ENCODE peak calls at places on chromosomes 3 and 15, in nine cellular contexts. Y, M, C, I, Q, H, J, G and S are unnamed samples.

GRCh38 chr3:23238578-23238977 is 35.5 kb downstream of the UBE2E2 start:
- DNase-seq in Y (no peak), M (no peak), C (no peak), I (no peak), Q (no peak), H (no peak), J (no peak), G (no peak), S (no peak)

GRCh38 chr3:64023861-64024223 is 548 bp upstream of the PSMD6 start:
- DNase-seq in Y (no peak), M (no peak), C (no peak), I (no peak), Q (no peak), H (no peak), J (no peak), G (no peak), S (no peak)

GRCh38 chr3:115239717-115240116 is 92.6 kb upstream of the ZBTB20 start:
- DNase-seq in Y (peak), M (no peak), C (no peak), I (peak), Q (no peak), H (no peak), J (no peak), G (peak), S (no peak)

GRCh38 chr15:33107950-33108349 is 86.6 kb downstream of the FMN1 start:
- DNase-seq in Y (no peak), M (no peak), C (no peak), I (no peak), Q (no peak), H (no peak), J (no peak), G (no peak), S (no peak)

GRCh38 chr3:177470200-177470941 is 273.1 kb upstream of the TBL1XR1 start:
- DNase-seq in Y (no peak), M (no peak), C (no peak), I (no peak), Q (no peak), H (no peak), J (no peak), G (no peak), S (no peak)

GRCh38 chr15:69045810-69046209 is 31.3 kb downstream of the NOX5 start:
- DNase-seq in Y (no peak), M (no peak), C (no peak), I (no peak), Q (no peak), H (no peak), J (no peak), G (no peak), S (no peak)

GRCh38 chr3:128324911-128325592 is 141.6 kb downstream of the DNAJB8 start:
- DNase-seq in Y (no peak), M (no peak), C (no peak), I (no peak), Q (peak), H (no peak), J (no peak), G (no peak), S (no peak)

GRCh38 chr3:160401301-160402095 is 2.0 kb downstream of the SMC4 start:
- DNase-seq in Y (no peak), M (no peak), C (no peak), I (peak), Q (no peak), H (no peak), J (no peak), G (no peak), S (no peak)

GRCh38 chr3:138442996-138443395 is 8.6 kb downstream of the ESYT3 start:
- DNase-seq in Y (no peak), M (no peak), C (no peak), I (no peak), Q (no peak), H (no peak), J (no peak), G (no peak), S (no peak)

GRCh38 chr3:194198938-194199337 is 63.0 kb downstream of the HES1 start:
- DNase-seq in Y (no peak), M (no peak), C (no peak), I (no peak), Q (no peak), H (no peak), J (no peak), G (no peak), S (no peak)

GRCh38 chr15:31517711-31518110 is 191.1 kb downstream of the KLF13 start:
- DNase-seq in Y (no peak), M (no peak), C (no peak), I (no peak), Q (no peak), H (no peak), J (no peak), G (peak), S (no peak)

GRCh38 chr15:41115088-41115651 is 910 bp downstream of the INO80 start:
- DNase-seq in Y (peak), M (no peak), C (no peak), I (no peak), Q (peak), H (no peak), J (no peak), G (no peak), S (no peak)

GRCh38 chr15:61339526-61339925 is 110.4 kb upstream of the RORA start:
- DNase-seq in Y (no peak), M (no peak), C (no peak), I (no peak), Q (no peak), H (no peak), J (no peak), G (no peak), S (no peak)

GRCh38 chr15:80061581-80061980 is 2.1 kb downstream of the ZFAND6 start:
- DNase-seq in Y (no peak), M (no peak), C (no peak), I (peak), Q (no peak), H (no peak), J (no peak), G (no peak), S (no peak)

GRCh38 chr3:136255672-136256406 is 5.7 kb downstream of the PCCB start:
- DNase-seq in Y (no peak), M (no peak), C (no peak), I (no peak), Q (no peak), H (no peak), J (no peak), G (no peak), S (no peak)

GRCh38 chr3:177426151-177426904 is 229.0 kb upstream of the TBL1XR1 start:
- DNase-seq in Y (no peak), M (no peak), C (no peak), I (no peak), Q (no peak), H (no peak), J (no peak), G (no peak), S (no peak)

GRCh38 chr3:58560771-58561311 is 16.4 kb downstream of the FAM107A start:
- DNase-seq in Y (no peak), M (no peak), C (no peak), I (peak), Q (peak), H (no peak), J (no peak), G (peak), S (no peak)

GRCh38 chr15:63357061-63357460 is 24.6 kb downstream of the CA12 start:
- DNase-seq in Y (no peak), M (no peak), C (no peak), I (no peak), Q (no peak), H (no peak), J (no peak), G (no peak), S (no peak)

GRCh38 chr3:184737641-184738518 is 26.0 kb upstream of the MAGEF1 start:
- DNase-seq in Y (no peak), M (no peak), C (no peak), I (peak), Q (no peak), H (no peak), J (peak), G (no peak), S (no peak)

GRCh38 chr3:112635674-112636073 is 5.3 kb downstream of the CCDC80 start:
- DNase-seq in Y (no peak), M (no peak), C (no peak), I (no peak), Q (no peak), H (no peak), J (no peak), G (no peak), S (no peak)

GRCh38 chr3:14143826-14144225 is 19.0 kb downstream of the TMEM43 start:
- DNase-seq in Y (no peak), M (no peak), C (no peak), I (peak), Q (no peak), H (no peak), J (no peak), G (peak), S (no peak)

GRCh38 chr3:183924956-183925355 is 40.3 kb upstream of the PARL start:
- DNase-seq in Y (peak), M (no peak), C (no peak), I (peak), Q (no peak), H (no peak), J (no peak), G (no peak), S (no peak)

GRCh38 chr3:146326875-146327543 is 76.1 kb upstream of the PLSCR4 start:
- DNase-seq in Y (peak), M (no peak), C (no peak), I (no peak), Q (no peak), H (no peak), J (no peak), G (no peak), S (peak)

GRCh38 chr15:37979597-37979996 is 45.2 kb downstream of the TMCO5A start:
- DNase-seq in Y (no peak), M (no peak), C (no peak), I (no peak), Q (no peak), H (no peak), J (no peak), G (no peak), S (no peak)

GRCh38 chr15:37978231-37978630 is 43.8 kb downstream of the TMCO5A start:
- DNase-seq in Y (no peak), M (peak), C (no peak), I (no peak), Q (no peak), H (no peak), J (no peak), G (no peak), S (no peak)

DNA sequence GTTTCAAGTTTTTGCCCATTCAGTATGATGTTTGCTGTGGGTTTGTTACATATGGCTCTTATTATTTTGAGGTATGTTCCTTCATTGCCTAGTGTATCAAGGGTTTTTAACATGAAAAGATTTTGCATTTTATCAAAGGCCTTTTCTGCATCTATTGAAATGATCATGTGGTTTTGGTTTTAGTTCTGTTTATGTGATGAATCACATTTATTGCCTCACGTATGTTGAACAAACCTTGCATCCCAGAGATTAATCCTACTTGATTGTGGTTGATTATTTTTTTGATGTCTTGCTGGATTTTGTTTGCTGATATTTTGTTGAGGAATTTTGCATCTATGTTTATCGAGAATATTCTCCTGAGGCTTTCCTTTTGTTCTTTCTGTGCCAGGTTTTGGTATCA is 39.4 kb downstream of the TMCO5A start:
- DNase-seq in Y (no peak), M (no peak), C (no peak), I (no peak), Q (no peak), H (no peak), J (no peak), G (no peak), S (no peak)
- TF ChIP-seq CTCF in Y (no peak), M (no peak), C (no peak), I (no peak), Q (no peak), H (no peak), J (no peak), G (no peak), S (no peak)

GRCh38 chr3:134373278-134373941 is 837 bp downstream of the AMOTL2 start:
- DNase-seq in Y (no peak), M (peak), C (peak), I (peak), Q (peak), H (peak), J (peak), G (peak), S (peak)
- H3K27ac ChIP-seq in Y (peak), M (peak), C (peak), I (peak), Q (peak), H (peak), J (peak), G (peak), S (peak)

DNA sequence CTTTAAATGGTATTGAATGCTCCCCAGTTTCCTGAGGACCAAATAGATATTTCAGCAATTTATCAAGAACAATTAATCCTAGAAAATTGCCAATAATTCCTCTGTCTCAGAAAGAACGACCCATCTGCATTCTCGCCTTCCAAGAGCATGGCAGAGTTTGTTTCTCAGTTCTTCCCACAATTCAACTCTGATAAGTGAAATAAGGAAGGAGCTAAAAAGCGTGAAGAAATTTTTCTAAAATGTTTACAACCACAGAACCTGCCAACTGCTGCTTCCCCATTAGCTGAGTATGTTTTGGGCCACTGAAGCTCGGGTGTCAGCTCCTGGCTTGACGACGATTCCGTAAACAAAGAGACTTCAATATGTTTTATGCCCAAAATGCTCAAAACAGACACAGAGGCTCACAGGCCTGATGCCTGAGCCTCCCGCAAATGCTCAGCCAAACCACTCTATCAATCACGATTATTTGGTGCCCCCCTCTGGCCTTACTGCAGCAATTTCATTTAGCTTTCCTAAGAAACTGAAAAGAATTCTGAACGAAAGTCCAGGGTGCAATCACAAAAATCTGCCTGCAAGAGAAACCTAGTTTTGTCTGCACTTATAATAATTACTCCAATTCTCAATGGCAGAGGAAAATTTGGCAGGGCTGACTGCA is 259.2 kb upstream of the CCDC54 start:
- DNase-seq in Y (peak), M (no peak), C (no peak), I (no peak), Q (peak), H (peak), J (no peak), G (peak), S (no peak)
- TF ChIP-seq CTCF in Y (peak), M (peak), C (peak), I (peak), Q (peak), H (peak), J (no peak), G (peak), S (no peak)

DNA sequence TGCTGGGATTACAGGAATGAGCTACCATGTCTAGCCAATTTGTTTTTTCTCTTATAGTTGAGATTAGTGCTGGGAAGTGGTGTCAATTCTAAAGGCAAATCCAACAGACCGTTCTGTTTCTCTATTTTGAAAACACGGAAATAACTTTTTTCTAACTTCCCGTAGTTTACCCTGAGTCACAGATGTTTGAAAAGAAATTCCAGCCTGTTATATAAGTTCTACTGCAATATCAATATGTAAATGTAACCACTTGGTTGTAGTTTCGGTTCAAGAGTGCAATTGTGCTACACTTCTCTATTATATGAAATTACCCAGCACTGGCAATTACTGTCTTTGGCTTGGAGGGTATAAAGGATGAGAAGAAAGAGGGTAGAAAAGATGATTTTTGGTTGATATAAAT is 22.3 kb upstream of the GNB4 start:
- DNase-seq in Y (no peak), M (no peak), C (no peak), I (no peak), Q (no peak), H (no peak), J (no peak), G (no peak), S (no peak)
- H3K27ac ChIP-seq in Y (no peak), M (peak), C (peak), I (no peak), Q (no peak), H (no peak), J (peak), G (peak), S (no peak)

GRCh38 chr3:38366082-38366481 is 19.5 kb downstream of the XYLB start:
- DNase-seq in Y (no peak), M (no peak), C (no peak), I (no peak), Q (no peak), H (no peak), J (no peak), G (no peak), S (no peak)

GRCh38 chr3:38370149-38370548 is 23.6 kb downstream of the XYLB start:
- DNase-seq in Y (no peak), M (no peak), C (no peak), I (no peak), Q (no peak), H (no peak), J (no peak), G (no peak), S (no peak)

GRCh38 chr3:38367709-38368108 is 21.1 kb downstream of the XYLB start:
- DNase-seq in Y (no peak), M (no peak), C (no peak), I (no peak), Q (no peak), H (no peak), J (no peak), G (no peak), S (no peak)

GRCh38 chr3:38369186-38369585 is 22.6 kb downstream of the XYLB start:
- DNase-seq in Y (no peak), M (no peak), C (no peak), I (no peak), Q (no peak), H (no peak), J (no peak), G (no peak), S (no peak)

GRCh38 chr3:38368238-38368637 is 21.7 kb downstream of the XYLB start:
- DNase-seq in Y (no peak), M (no peak), C (no peak), I (no peak), Q (no peak), H (no peak), J (no peak), G (no peak), S (no peak)
- TF ChIP-seq CTCF in Y (no peak), M (no peak), C (no peak), I (no peak), Q (peak), H (no peak), J (no peak), G (no peak), S (no peak)

DNA sequence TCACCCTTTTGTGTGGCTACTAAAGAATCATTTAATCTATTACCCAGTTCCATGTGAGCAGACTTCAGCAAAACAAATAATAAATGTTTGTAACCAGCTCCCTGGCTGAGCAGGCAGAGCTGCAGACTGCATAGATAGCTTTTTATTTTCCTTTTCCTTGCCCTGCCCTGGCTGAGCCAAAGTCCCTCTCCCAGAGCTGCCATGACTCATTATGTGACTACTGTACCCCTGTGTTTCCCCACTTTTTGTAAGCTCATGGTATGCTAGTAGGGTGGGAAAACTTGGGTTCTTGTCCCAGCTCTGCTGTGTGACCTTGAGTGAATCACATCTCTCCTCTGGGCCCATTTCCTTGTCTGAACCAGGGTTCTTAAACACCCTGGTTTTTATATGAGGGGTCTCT is 127.5 kb downstream of the CLSTN2 start:
- DNase-seq in Y (no peak), M (no peak), C (no peak), I (no peak), Q (no peak), H (no peak), J (no peak), G (no peak), S (no peak)
- H3K27ac ChIP-seq in Y (no peak), M (no peak), C (no peak), I (no peak), Q (no peak), H (no peak), J (no peak), G (no peak), S (no peak)

GRCh38 chr3:186589115-186589514 is 18.6 kb downstream of the DNAJB11 start:
- DNase-seq in Y (no peak), M (no peak), C (no peak), I (peak), Q (no peak), H (no peak), J (no peak), G (no peak), S (no peak)
- TF ChIP-seq CTCF in Y (no peak), M (no peak), C (no peak), I (peak), Q (peak), H (no peak), J (no peak), G (no peak), S (no peak)

DNA sequence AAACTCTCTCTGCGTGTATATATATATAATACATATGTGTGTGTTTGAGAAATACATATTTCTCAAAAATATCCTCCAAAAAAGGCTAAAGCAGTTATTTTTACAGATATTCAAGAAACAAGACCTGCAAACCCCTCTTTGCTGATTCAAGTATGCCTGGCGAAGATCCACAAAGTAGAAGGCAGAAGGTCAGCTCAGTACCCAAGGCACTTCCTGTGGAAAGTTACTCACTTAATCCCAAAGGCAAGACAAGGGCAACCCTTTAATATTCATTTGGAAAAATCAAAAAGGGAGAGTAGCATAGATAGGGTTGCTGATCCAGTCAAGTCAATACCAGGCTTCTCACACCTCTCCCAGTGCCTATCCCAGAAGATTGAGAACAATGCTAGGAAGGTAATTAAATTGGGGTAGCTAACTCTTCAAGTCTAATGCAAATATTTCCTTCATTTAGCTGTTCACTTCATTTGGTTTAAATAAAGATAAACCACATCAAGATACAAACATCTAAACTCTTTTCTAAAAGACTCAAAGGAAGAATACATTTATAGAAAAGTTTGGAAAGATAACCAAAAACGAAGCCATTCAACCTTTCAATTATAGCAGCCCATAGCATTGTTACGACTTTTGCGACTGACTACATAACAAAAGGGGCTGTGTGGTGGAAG is 7.2 kb downstream of the COX17 start:
- DNase-seq in Y (no peak), M (no peak), C (no peak), I (no peak), Q (no peak), H (no peak), J (no peak), G (no peak), S (no peak)
- H3K27ac ChIP-seq in Y (no peak), M (peak), C (no peak), I (no peak), Q (no peak), H (no peak), J (peak), G (peak), S (no peak)